ENCODE peak calls at places on chromosomes 6 and 20, in seven cellular contexts. One of them, this sample, is unnamed.

GRCh38 chr6:143581835-143582480 is 70.4 kb upstream of the FUCA2 start:
- DNase-seq in sigmoid colon: no peak
- DNase-seq in heart right ventricle: no peak
- DNase-seq in testis: no peak
- DNase-seq in stomach: no peak
- DNase-seq in Peyer's patch: no peak
- DNase-seq in WERI-Rb-1: no peak
- DNase-seq in this sample: peak

GRCh38 chr6:27865952-27866369 is 46.2 kb downstream of the OR2B2 start:
- DNase-seq in Peyer's patch: peak
- DNase-seq in heart right ventricle: no peak
- DNase-seq in sigmoid colon: no peak
- DNase-seq in testis: peak
- DNase-seq in WERI-Rb-1: no peak
- DNase-seq in stomach: no peak
- DNase-seq in this sample: no peak

GRCh38 chr6:170132561-170132991 is 158.3 kb downstream of the DLL1 start:
- DNase-seq in Peyer's patch: no peak
- DNase-seq in heart right ventricle: no peak
- DNase-seq in testis: peak
- DNase-seq in stomach: peak
- DNase-seq in WERI-Rb-1: no peak
- DNase-seq in sigmoid colon: no peak
- DNase-seq in this sample: no peak

GRCh38 chr6:73233048-73233447 is 7.8 kb upstream of the KHDC1L start:
- DNase-seq in WERI-Rb-1: no peak
- DNase-seq in stomach: no peak
- DNase-seq in heart right ventricle: no peak
- DNase-seq in testis: no peak
- DNase-seq in Peyer's patch: no peak
- DNase-seq in sigmoid colon: no peak
- DNase-seq in this sample: no peak

GRCh38 chr6:27775796-27776184 is 136.4 kb downstream of the OR2B2 start:
- DNase-seq in WERI-Rb-1: no peak
- DNase-seq in Peyer's patch: no peak
- DNase-seq in testis: no peak
- DNase-seq in heart right ventricle: no peak
- DNase-seq in sigmoid colon: no peak
- DNase-seq in stomach: no peak
- DNase-seq in this sample: no peak

GRCh38 chr6:149166747-149167146 is 150.8 kb upstream of the TAB2 start:
- DNase-seq in testis: no peak
- DNase-seq in Peyer's patch: no peak
- DNase-seq in heart right ventricle: no peak
- DNase-seq in stomach: no peak
- DNase-seq in WERI-Rb-1: no peak
- DNase-seq in sigmoid colon: no peak
- DNase-seq in this sample: no peak

GRCh38 chr6:38572186-38572813 is 67.4 kb downstream of the BTBD9 start:
- DNase-seq in WERI-Rb-1: no peak
- DNase-seq in sigmoid colon: no peak
- DNase-seq in heart right ventricle: no peak
- DNase-seq in stomach: no peak
- DNase-seq in testis: no peak
- DNase-seq in Peyer's patch: no peak
- DNase-seq in this sample: no peak

GRCh38 chr20:50526403-50526989 is 16.3 kb downstream of the PTPN1 start:
- DNase-seq in sigmoid colon: no peak
- DNase-seq in WERI-Rb-1: peak
- DNase-seq in Peyer's patch: no peak
- DNase-seq in testis: no peak
- DNase-seq in heart right ventricle: no peak
- DNase-seq in stomach: no peak
- DNase-seq in this sample: peak

GRCh38 chr6:55180258-55180657 is 5.9 kb downstream of the HCRTR2 start:
- DNase-seq in heart right ventricle: no peak
- DNase-seq in WERI-Rb-1: no peak
- DNase-seq in sigmoid colon: no peak
- DNase-seq in testis: no peak
- DNase-seq in Peyer's patch: no peak
- DNase-seq in stomach: no peak
- DNase-seq in this sample: no peak

GRCh38 chr6:51098801-51099200 is 280.1 kb downstream of the TFAP2B start:
- DNase-seq in heart right ventricle: no peak
- DNase-seq in WERI-Rb-1: no peak
- DNase-seq in sigmoid colon: no peak
- DNase-seq in stomach: no peak
- DNase-seq in Peyer's patch: no peak
- DNase-seq in testis: no peak
- DNase-seq in this sample: peak

GRCh38 chr6:901696-902455 is 208.9 kb upstream of the EXOC2 start:
- DNase-seq in stomach: peak
- DNase-seq in heart right ventricle: no peak
- DNase-seq in Peyer's patch: no peak
- DNase-seq in sigmoid colon: no peak
- DNase-seq in testis: no peak
- DNase-seq in WERI-Rb-1: no peak
- DNase-seq in this sample: no peak

DNA sequence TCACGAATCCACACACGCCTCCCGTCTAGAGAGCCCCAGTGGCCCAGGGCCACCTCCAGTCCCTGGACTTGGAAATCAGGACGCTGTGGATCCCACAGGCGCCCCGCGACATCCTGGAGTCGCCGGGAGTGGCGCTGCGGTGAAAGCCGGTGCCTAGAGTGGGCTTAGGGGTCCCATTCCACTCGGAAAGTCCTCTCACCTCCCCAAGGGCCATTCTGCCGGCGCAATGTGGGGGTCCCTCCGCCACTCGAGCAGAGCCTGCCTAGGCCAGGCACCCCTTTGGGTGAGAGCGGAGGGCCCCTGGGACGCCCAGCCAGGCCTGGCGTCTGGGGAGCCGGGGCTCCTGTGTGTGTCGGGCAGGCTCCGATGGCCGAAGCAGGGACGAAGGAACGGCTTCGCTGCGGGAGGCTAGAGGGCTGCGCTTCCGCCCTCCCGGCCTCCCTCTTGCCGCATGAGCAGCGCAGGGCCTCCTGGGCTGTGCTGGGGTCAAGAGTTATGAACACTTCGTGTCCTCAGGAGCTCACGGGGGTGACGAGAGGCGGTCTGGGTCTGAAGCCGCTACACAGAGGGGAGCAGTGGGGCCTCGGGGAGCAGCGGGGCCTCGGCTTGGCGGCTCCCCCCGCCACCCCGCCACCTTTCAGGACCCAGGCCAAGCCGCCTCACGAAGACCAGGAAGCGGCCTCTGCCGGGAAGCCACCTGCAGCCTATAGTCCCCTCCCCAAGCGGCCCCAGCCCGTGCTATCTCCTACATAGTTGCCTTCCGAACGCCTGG is 13.6 kb downstream of the POU3F2 start:
- DNase-seq in stomach: no peak
- DNase-seq in Peyer's patch: no peak
- DNase-seq in testis: no peak
- DNase-seq in WERI-Rb-1: no peak
- DNase-seq in heart right ventricle: no peak
- DNase-seq in sigmoid colon: peak
- DNase-seq in this sample: no peak
- H3K4me3 ChIP-seq in stomach: peak
- H3K4me3 ChIP-seq in Peyer's patch: peak
- H3K4me3 ChIP-seq in testis: peak
- H3K4me3 ChIP-seq in WERI-Rb-1: no peak
- H3K4me3 ChIP-seq in heart right ventricle: peak
- H3K4me3 ChIP-seq in sigmoid colon: no peak
- H3K4me3 ChIP-seq in this sample: no peak

DNA sequence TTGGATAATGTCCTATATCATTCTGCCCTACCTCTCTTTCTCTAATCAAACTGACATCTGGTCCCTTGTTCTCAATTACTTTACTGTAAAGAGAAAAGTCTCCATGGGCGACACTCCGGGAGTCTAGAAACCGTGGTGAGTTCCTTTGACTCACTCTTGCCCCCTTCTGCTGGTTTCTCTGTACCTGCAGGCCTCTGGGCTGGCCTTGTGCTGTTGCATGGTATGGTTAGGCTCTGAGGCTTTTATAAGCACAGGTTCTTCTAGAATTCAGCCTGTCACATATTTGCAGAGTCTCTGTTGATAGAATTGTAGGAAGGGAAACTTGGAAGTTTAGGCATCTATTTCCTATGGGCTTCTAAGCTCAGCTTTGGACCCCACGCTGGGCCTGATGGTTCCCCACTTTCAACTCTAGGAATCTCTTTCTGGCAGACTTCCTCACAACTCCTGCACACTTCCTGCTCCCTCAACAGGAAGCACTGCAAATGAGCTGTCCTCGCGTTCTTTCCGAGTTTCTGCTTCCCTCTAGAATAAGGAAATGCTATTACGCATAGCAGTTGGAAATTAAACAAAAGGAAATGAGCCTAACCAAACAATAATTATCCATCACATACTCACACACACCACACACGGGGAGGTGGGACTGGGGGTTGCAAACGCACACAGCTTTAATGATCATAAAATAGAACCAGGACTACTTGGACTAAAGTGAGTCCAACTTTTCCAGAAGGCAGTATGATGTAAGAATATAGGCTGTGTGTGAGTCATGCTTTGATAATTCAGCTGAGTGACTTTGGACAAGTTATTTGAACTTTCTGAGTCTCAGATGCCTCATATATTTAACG is 683.3 kb downstream of the QKI start:
- DNase-seq in Peyer's patch: no peak
- DNase-seq in stomach: no peak
- DNase-seq in testis: peak
- DNase-seq in WERI-Rb-1: peak
- DNase-seq in heart right ventricle: peak
- DNase-seq in sigmoid colon: no peak
- DNase-seq in this sample: peak
- TF ChIP-seq CTCF in Peyer's patch: no peak
- TF ChIP-seq CTCF in stomach: no peak
- TF ChIP-seq CTCF in testis: no peak
- TF ChIP-seq CTCF in WERI-Rb-1: peak
- TF ChIP-seq CTCF in heart right ventricle: peak
- TF ChIP-seq CTCF in sigmoid colon: no peak
- TF ChIP-seq CTCF in this sample: no peak

DNA sequence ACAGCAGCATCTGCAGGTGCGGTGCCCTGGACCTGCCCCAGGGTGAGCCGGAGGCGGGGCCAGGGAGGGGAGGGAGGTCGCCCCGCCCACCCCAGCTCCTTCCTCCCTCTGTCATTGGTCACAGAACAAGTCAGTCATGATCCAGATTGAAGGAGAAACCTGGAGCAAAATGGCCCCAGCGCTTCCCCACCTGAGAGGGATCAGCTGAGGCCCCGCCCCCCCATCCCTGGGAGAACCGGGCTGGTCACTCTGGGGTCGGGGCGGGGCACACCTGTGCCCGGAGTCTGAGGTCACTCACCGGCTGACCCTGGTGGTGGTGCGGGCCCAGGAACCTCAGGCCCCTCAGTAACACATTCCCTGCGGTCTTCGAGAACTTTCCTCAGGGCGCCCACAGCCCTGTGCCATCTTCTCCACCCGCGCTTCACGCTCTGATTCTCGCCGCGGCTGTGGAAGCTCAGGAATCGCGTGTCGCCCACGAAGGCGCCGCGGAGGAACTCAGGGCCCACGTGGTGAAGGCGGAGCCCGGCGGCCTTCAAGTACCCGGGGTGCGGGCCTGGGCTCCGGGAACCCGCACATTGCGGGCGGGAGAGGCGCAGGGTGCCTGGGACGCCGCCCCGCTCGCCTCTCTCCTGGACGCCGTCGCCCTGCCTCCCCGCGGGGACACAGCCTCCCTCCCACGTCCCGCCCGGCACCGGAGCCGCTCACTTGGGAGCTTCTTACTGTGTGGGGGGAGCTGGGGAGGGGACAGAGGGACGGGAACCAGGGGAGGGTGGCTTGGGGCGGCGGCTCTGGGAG is 36.4 kb upstream of the HLA-C start:
- DNase-seq in stomach: peak
- DNase-seq in testis: peak
- DNase-seq in sigmoid colon: peak
- DNase-seq in heart right ventricle: no peak
- DNase-seq in WERI-Rb-1: no peak
- DNase-seq in Peyer's patch: peak
- DNase-seq in this sample: no peak
- H3K4me3 ChIP-seq in stomach: peak
- H3K4me3 ChIP-seq in testis: peak
- H3K4me3 ChIP-seq in sigmoid colon: peak
- H3K4me3 ChIP-seq in heart right ventricle: peak
- H3K4me3 ChIP-seq in WERI-Rb-1: no peak
- H3K4me3 ChIP-seq in Peyer's patch: peak
- H3K4me3 ChIP-seq in this sample: no peak

GRCh38 chr20:62624325-62624690 is 18.0 kb upstream of the SLCO4A1 start:
- DNase-seq in heart right ventricle: no peak
- DNase-seq in WERI-Rb-1: peak
- DNase-seq in sigmoid colon: no peak
- DNase-seq in stomach: peak
- DNase-seq in testis: no peak
- DNase-seq in Peyer's patch: peak
- DNase-seq in this sample: no peak

GRCh38 chr20:62622877-62623487 is 19.3 kb upstream of the SLCO4A1 start:
- DNase-seq in heart right ventricle: no peak
- DNase-seq in sigmoid colon: no peak
- DNase-seq in Peyer's patch: no peak
- DNase-seq in stomach: no peak
- DNase-seq in WERI-Rb-1: no peak
- DNase-seq in testis: no peak
- DNase-seq in this sample: no peak

GRCh38 chr20:62624719-62625455 is 17.4 kb upstream of the SLCO4A1 start:
- DNase-seq in heart right ventricle: no peak
- DNase-seq in testis: peak
- DNase-seq in sigmoid colon: no peak
- DNase-seq in WERI-Rb-1: no peak
- DNase-seq in stomach: no peak
- DNase-seq in Peyer's patch: no peak
- DNase-seq in this sample: no peak

GRCh38 chr20:62622178-62622876 is 20.0 kb upstream of the SLCO4A1 start:
- DNase-seq in testis: no peak
- DNase-seq in sigmoid colon: no peak
- DNase-seq in WERI-Rb-1: no peak
- DNase-seq in Peyer's patch: no peak
- DNase-seq in heart right ventricle: no peak
- DNase-seq in stomach: no peak
- DNase-seq in this sample: no peak

DNA sequence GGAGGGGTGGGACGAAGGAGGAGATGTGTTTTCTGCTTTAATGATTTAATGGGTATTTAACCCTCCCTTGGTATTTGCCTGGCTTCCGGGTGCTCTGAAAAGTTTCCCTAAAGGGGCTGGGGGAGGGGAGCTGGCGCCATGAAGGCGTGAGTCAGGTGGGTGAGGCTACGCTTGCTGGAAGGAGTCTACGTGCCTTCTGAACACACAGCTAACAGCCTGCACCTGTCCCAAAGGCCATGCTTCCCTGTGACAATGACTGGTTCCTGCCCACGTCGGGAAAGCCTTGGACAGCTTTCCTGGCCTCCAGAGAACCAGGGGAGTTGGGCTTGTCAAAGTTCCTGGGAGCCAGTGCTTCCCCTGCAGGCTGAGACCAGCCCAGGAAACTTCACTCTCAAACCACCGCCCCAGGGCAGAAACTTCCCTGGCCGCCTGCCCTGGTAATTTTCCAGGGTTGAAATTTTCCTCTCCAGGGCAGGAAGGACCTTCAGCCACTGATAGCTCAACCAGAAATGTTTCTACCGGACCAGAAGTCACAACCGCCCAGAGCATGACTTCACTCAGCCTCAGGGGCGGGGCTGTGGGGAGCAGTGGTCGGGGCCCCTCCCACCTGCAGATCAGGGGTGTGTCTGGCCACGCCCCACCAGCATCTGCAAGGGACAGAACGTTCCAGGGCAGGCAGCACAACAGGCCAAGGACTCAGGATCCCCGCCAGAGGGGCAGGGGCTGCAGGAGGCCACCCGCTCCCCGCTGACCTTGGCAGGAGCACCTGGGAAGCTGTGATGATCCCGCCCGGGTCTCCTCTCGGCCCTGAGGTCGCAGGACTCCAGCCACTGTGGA is 18.6 kb upstream of the SLCO4A1 start:
- DNase-seq in stomach: peak
- DNase-seq in Peyer's patch: peak
- DNase-seq in heart right ventricle: peak
- DNase-seq in sigmoid colon: peak
- DNase-seq in WERI-Rb-1: peak
- DNase-seq in testis: peak
- DNase-seq in this sample: peak
- TF ChIP-seq CTCF in stomach: no peak
- TF ChIP-seq CTCF in Peyer's patch: no peak
- TF ChIP-seq CTCF in heart right ventricle: peak
- TF ChIP-seq CTCF in sigmoid colon: no peak
- TF ChIP-seq CTCF in WERI-Rb-1: no peak
- TF ChIP-seq CTCF in testis: no peak
- TF ChIP-seq CTCF in this sample: no peak